ENCODE peak calls at places on chromosome 9, in seven cellular contexts. W is heart right ventricle, Q is uterus, Z is fibroblast of mammary gland, H is cardiac muscle cell, V is body of pancreas, E is astrocyte of the cerebellum. U is an unnamed sample.

GRCh38 chr9:97468658-97469448 is 32.6 kb upstream of the TMOD1 start:
- DNase-seq in W (peak; percentile 56), Q (peak; percentile 85), Z (peak; percentile 71), H (peak; percentile 81), V (peak; percentile 87), E (peak; percentile 41), U (peak; percentile 79)

GRCh38 chr9:92359380-92360007 is 33.7 kb downstream of the CENPP start:
- DNase-seq in W (no peak), Q (no peak), Z (no peak), H (peak; percentile 69), V (no peak), E (no peak), U (peak; percentile 37)

GRCh38 chr9:84667571-84668203 is 1.8 kb upstream of the NTRK2 start:
- DNase-seq in W (no peak), Q (no peak), Z (peak; percentile 19), H (peak; percentile 45), V (peak; percentile 36), E (no peak), U (peak; percentile 39)

GRCh38 chr9:34550681-34551270 is 28.0 kb upstream of the ENHO start:
- DNase-seq in W (no peak), Q (no peak), Z (no peak), H (no peak), V (no peak), E (no peak), U (no peak)

GRCh38 chr9:38393128-38393809 is 767 bp downstream of the ALDH1B1 start:
- DNase-seq in W (no peak), Q (no peak), Z (no peak), H (peak; percentile 7), V (no peak), E (no peak), U (no peak)

GRCh38 chr9:131402073-131402472 is 8.2 kb downstream of the PRRC2B start:
- DNase-seq in W (no peak), Q (no peak), Z (peak; percentile 84), H (no peak), V (no peak), E (no peak), U (no peak)

GRCh38 chr9:92480332-92480771 is 2.0 kb downstream of the ASPN start:
- DNase-seq in W (no peak), Q (peak; percentile 80), Z (no peak), H (no peak), V (no peak), E (no peak), U (peak; percentile 38)

GRCh38 chr9:13705356-13705755 is 425.9 kb upstream of the MPDZ start:
- DNase-seq in W (no peak), Q (no peak), Z (peak; percentile 52), H (peak; percentile 67), V (no peak), E (no peak), U (peak; percentile 73)

GRCh38 chr9:2087500-2088313 is 72.6 kb downstream of the SMARCA2 start:
- DNase-seq in W (no peak), Q (no peak), Z (peak; percentile 71), H (peak; percentile 66), V (peak; percentile 11), E (no peak), U (peak; percentile 60)

GRCh38 chr9:111854799-111855198 is 41.8 kb upstream of the UGCG start:
- DNase-seq in W (no peak), Q (no peak), Z (peak; percentile 71), H (peak; percentile 53), V (no peak), E (no peak), U (peak; percentile 66)

GRCh38 chr9:106072421-106072820 is 378.1 kb downstream of the TMEM38B start:
- DNase-seq in W (no peak), Q (no peak), Z (no peak), H (no peak), V (no peak), E (no peak), U (no peak)

GRCh38 chr9:112028242-112029221 is 131.9 kb downstream of the UGCG start:
- DNase-seq in W (no peak), Q (no peak), Z (no peak), H (no peak), V (no peak), E (no peak), U (no peak)

GRCh38 chr9:127858041-127858512 is 3.6 kb upstream of the ENG start:
- DNase-seq in W (peak; percentile 87), Q (peak; percentile 53), Z (no peak), H (peak; percentile 69), V (peak; percentile 65), E (no peak), U (peak; percentile 49)

GRCh38 chr9:85729882-85730281 is 11.9 kb downstream of the AGTPBP1 start:
- DNase-seq in W (no peak), Q (no peak), Z (no peak), H (peak; percentile 8), V (no peak), E (no peak), U (no peak)

GRCh38 chr9:72858089-72858912 is 94.6 kb downstream of the ALDH1A1 start:
- DNase-seq in W (no peak), Q (no peak), Z (peak; percentile 66), H (peak; percentile 34), V (peak; percentile 43), E (no peak), U (peak; percentile 37)

GRCh38 chr9:81182421-81182820 is 506.9 kb downstream of the TLE1 start:
- DNase-seq in W (no peak), Q (no peak), Z (peak; percentile 62), H (peak; percentile 25), V (no peak), E (peak; percentile 65), U (peak; percentile 25)

GRCh38 chr9:35423499-35423898 is 66.4 kb upstream of the RUSC2 start:
- DNase-seq in W (no peak), Q (no peak), Z (peak; percentile 9), H (peak; percentile 8), V (no peak), E (no peak), U (no peak)

GRCh38 chr9:2127486-2127885 is 112.3 kb downstream of the SMARCA2 start:
- DNase-seq in W (no peak), Q (no peak), Z (peak; percentile 65), H (peak; percentile 60), V (no peak), E (peak; percentile 83), U (peak; percentile 45)

GRCh38 chr9:26086396-26086795 is 408.2 kb upstream of the TUSC1 start:
- DNase-seq in W (no peak), Q (no peak), Z (no peak), H (no peak), V (no peak), E (no peak), U (no peak)

GRCh38 chr9:7844283-7844682 is 44.7 kb upstream of the DMAC1 start:
- DNase-seq in W (no peak), Q (no peak), Z (peak; percentile 40), H (peak; percentile 15), V (peak; percentile 3), E (peak; percentile 19), U (peak; percentile 7)

GRCh38 chr9:4596165-4596922 is 65.8 kb upstream of the PLPP6 start:
- DNase-seq in W (no peak), Q (no peak), Z (peak; percentile 43), H (no peak), V (no peak), E (no peak), U (no peak)

GRCh38 chr9:123584202-123585176 is 228.5 kb downstream of the CRB2 start:
- DNase-seq in W (no peak), Q (no peak), Z (no peak), H (no peak), V (no peak), E (no peak), U (no peak)

GRCh38 chr9:4137234-4137633 is 162.6 kb downstream of the GLIS3 start:
- DNase-seq in W (no peak), Q (no peak), Z (peak; percentile 97), H (peak; percentile 95), V (peak; percentile 30), E (peak; percentile 93), U (peak; percentile 96)

GRCh38 chr9:109816490-109816889 is 36.5 kb downstream of the PALM2AKAP2 start:
- DNase-seq in W (no peak), Q (no peak), Z (peak; percentile 100), H (peak; percentile 91), V (peak; percentile 50), E (peak; percentile 93), U (peak; percentile 95)

GRCh38 chr9:75950983-75951382 is 60.5 kb downstream of the PCSK5 start:
- DNase-seq in W (no peak), Q (no peak), Z (no peak), H (peak; percentile 21), V (no peak), E (no peak), U (peak; percentile 35)

GRCh38 chr9:130128782-130129424 is 43.3 kb upstream of the NCS1 start:
- DNase-seq in W (peak; percentile 41), Q (no peak), Z (peak; percentile 93), H (peak; percentile 82), V (peak; percentile 59), E (peak; percentile 64), U (peak; percentile 87)
- H3K4me3 ChIP-seq in W (no peak overlapping the region), Q (no peak overlapping the region), Z (no peak overlapping the region), H (no peak overlapping the region), V (no peak overlapping the region), E (no peak overlapping the region), U (no peak overlapping the region)

DNA sequence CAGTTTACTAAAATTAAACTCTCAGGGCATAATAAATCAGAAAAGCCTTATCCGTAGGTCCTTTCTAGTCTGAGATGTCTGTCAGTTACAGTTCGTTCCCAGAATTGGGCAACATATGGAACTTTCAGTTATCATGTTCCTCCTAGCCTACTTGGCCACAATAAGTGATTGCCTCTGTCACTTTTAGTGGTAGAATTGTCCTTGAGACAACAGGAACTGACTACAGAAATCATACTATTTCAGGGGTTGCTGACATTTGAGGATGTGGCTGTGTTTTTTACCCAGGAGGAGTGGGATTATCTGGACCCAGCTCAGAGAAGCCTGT is 952 bp downstream of the ZNF189 start:
- DNase-seq in W (no peak), Q (no peak), Z (peak; percentile 8), H (no peak), V (no peak), E (no peak), U (no peak)
- H3K4me3 ChIP-seq in W (peak overlapping the region; percentile 73), Q (peak overlapping the region; percentile 68), Z (peak overlapping the region; percentile 77), H (peak overlapping the region; percentile 45), V (peak overlapping the region; percentile 89), E (peak overlapping the region; percentile 70), U (peak overlapping the region; percentile 95)

GRCh38 chr9:114487607-114488300 is 17.5 kb downstream of the WHRN start:
- DNase-seq in W (no peak), Q (peak; percentile 58), Z (peak; percentile 69), H (peak; percentile 77), V (peak; percentile 78), E (peak; percentile 62), U (peak; percentile 77)
- H3K4me3 ChIP-seq in W (no peak overlapping the region), Q (no peak overlapping the region), Z (no peak overlapping the region), H (no peak overlapping the region), V (no peak overlapping the region), E (no peak overlapping the region), U (no peak overlapping the region)

GRCh38 chr9:23820731-23821399 is 5.2 kb downstream of the ELAVL2 start:
- DNase-seq in W (no peak), Q (no peak), Z (no peak), H (no peak), V (no peak), E (no peak), U (no peak)

GRCh38 chr9:23819403-23819802 is 6.6 kb downstream of the ELAVL2 start:
- DNase-seq in W (no peak), Q (no peak), Z (no peak), H (no peak), V (no peak), E (no peak), U (no peak)

GRCh38 chr9:23822331-23823169 is 3.5 kb downstream of the ELAVL2 start:
- DNase-seq in W (no peak), Q (no peak), Z (no peak), H (no peak), V (no peak), E (no peak), U (no peak)

GRCh38 chr9:23824241-23825142 is 1.5 kb downstream of the ELAVL2 start:
- DNase-seq in W (no peak), Q (no peak), Z (no peak), H (no peak), V (no peak), E (no peak), U (no peak)

GRCh38 chr9:23821400-23822181 is 4.4 kb downstream of the ELAVL2 start:
- DNase-seq in W (peak; percentile 11), Q (no peak), Z (no peak), H (no peak), V (no peak), E (no peak), U (no peak)
- H3K4me3 ChIP-seq in W (peak overlapping the region; percentile 50), Q (peak overlapping the region; percentile 26), Z (no peak overlapping the region), H (peak overlapping the region; percentile 73), V (no peak overlapping the region), E (peak overlapping the region; percentile 41), U (no peak overlapping the region)

U was measured in fibroblast of pulmonary artery.